ENCODE peak calls at places on chromosomes 5 and 9, in six cellular contexts. V, H, A, O, P and L are unnamed samples.

GRCh38 chr5:172852490-172853354 is 18.7 kb downstream of the ERGIC1 start:
- DNase-seq in P (no peak), H (peak), A (no peak), O (no peak), V (peak), L (no peak)

GRCh38 chr9:93254806-93255519 is 71.0 kb downstream of the WNK2 start:
- DNase-seq in P (no peak), O (no peak), A (no peak), V (no peak), H (no peak), L (peak)

GRCh38 chr9:93896093-93896492 is 59.1 kb downstream of the BARX1 start:
- DNase-seq in O (no peak), A (no peak), H (no peak), P (no peak), V (no peak), L (peak)

GRCh38 chr9:99822596-99823391 is 1.1 kb downstream of the NR4A3 start:
- DNase-seq in A (peak), O (no peak), H (peak), V (peak), P (peak), L (no peak)

GRCh38 chr5:173890195-173890951 is 2.2 kb downstream of the CPEB4 start:
- DNase-seq in H (no peak), V (peak), O (no peak), P (peak), A (no peak), L (peak)

GRCh38 chr5:14177651-14178050 is 34.5 kb downstream of the TRIO start:
- DNase-seq in V (peak), O (no peak), P (no peak), A (no peak), H (no peak), L (no peak)

GRCh38 chr5:57658009-57658408 is 175.4 kb upstream of the ACTBL2 start:
- DNase-seq in H (no peak), A (no peak), P (no peak), O (no peak), V (no peak), L (no peak)

GRCh38 chr9:2157277-2158105 is 142.3 kb downstream of the SMARCA2 start:
- DNase-seq in V (peak), H (peak), A (peak), O (no peak), P (peak), L (no peak)

GRCh38 chr5:169911448-169912212 is 68.7 kb downstream of the INSYN2B start:
- DNase-seq in V (no peak), H (no peak), P (no peak), A (no peak), O (no peak), L (no peak)

GRCh38 chr9:1429328-1429727 is 379.2 kb downstream of the DMRT2 start:
- DNase-seq in A (no peak), H (peak), P (no peak), O (peak), V (peak), L (no peak)

GRCh38 chr5:66138572-66139116 is 5.5 kb upstream of the SREK1 start:
- DNase-seq in P (no peak), H (no peak), O (no peak), A (no peak), V (no peak), L (no peak)

GRCh38 chr9:1434082-1434481 is 383.9 kb downstream of the DMRT2 start:
- DNase-seq in A (no peak), H (no peak), P (no peak), O (no peak), V (peak), L (no peak)

GRCh38 chr5:1184481-1184880 is 16.9 kb upstream of the SLC6A19 start:
- DNase-seq in H (no peak), A (no peak), P (no peak), O (no peak), V (no peak), L (no peak)

GRCh38 chr5:8908055-8908683 is 637.7 kb downstream of the SEMA5A start:
- DNase-seq in V (no peak), P (peak), O (peak), H (peak), A (no peak), L (no peak)

GRCh38 chr5:9112520-9113291 is 433.2 kb downstream of the SEMA5A start:
- DNase-seq in H (no peak), O (no peak), V (peak), P (no peak), A (no peak), L (no peak)

GRCh38 chr5:160263326-160263850 is 34.1 kb downstream of the FABP6 start:
- DNase-seq in V (no peak), A (no peak), H (no peak), P (no peak), O (no peak), L (no peak)
- H3K4me3 ChIP-seq in V (no peak), A (no peak), H (no peak), P (no peak), O (no peak), L (no peak)

DNA sequence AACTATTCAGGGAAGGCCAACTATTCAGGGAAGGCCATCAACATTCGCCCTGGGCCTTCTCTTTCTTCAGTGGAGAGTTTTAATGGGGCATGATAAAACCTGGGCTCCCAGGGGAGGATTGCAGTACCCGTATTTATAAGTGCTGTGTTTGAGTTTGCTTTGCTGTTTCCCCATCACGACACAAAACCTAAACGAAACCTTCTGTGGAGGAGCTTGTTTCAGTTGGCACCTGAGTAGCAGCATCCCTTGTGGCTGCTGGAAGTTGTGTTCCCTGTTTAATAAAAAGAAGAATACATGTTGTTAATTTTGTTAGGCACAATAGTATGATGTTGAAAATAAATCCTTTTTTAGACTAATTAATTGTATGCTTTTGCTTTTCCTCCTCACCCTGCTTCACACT is 8.3 kb downstream of the WDR31 start:
- DNase-seq in O (no peak), A (no peak), P (no peak), H (no peak), V (no peak), L (no peak)
- H3K4me3 ChIP-seq in O (no peak), A (no peak), P (no peak), H (no peak), V (no peak), L (no peak)

GRCh38 chr5:52802272-52803011 is 14.7 kb downstream of the ITGA1 start:
- DNase-seq in P (no peak), O (no peak), V (no peak), H (no peak), A (no peak), L (no peak)
- H3K4me3 ChIP-seq in P (peak), O (peak), V (peak), H (peak), A (no peak), L (peak)

GRCh38 chr9:70856411-70856810 is 265.0 kb downstream of the TRPM3 start:
- DNase-seq in V (no peak), H (no peak), P (no peak), A (no peak), O (no peak), L (no peak)

GRCh38 chr9:70861797-70862196 is 259.6 kb downstream of the TRPM3 start:
- DNase-seq in P (no peak), A (no peak), O (no peak), H (peak), V (no peak), L (no peak)

GRCh38 chr9:70865471-70865870 is 255.9 kb downstream of the TRPM3 start:
- DNase-seq in O (no peak), H (peak), P (no peak), V (no peak), A (no peak), L (no peak)

GRCh38 chr9:70861376-70861775 is 260.0 kb downstream of the TRPM3 start:
- DNase-seq in O (no peak), V (no peak), P (no peak), A (no peak), H (peak), L (no peak)

GRCh38 chr9:70859694-70860093 is 261.7 kb downstream of the TRPM3 start:
- DNase-seq in V (no peak), O (no peak), H (no peak), A (no peak), P (no peak), L (no peak)
- H3K4me3 ChIP-seq in V (no peak), O (no peak), H (no peak), A (no peak), P (no peak), L (no peak)

DNA sequence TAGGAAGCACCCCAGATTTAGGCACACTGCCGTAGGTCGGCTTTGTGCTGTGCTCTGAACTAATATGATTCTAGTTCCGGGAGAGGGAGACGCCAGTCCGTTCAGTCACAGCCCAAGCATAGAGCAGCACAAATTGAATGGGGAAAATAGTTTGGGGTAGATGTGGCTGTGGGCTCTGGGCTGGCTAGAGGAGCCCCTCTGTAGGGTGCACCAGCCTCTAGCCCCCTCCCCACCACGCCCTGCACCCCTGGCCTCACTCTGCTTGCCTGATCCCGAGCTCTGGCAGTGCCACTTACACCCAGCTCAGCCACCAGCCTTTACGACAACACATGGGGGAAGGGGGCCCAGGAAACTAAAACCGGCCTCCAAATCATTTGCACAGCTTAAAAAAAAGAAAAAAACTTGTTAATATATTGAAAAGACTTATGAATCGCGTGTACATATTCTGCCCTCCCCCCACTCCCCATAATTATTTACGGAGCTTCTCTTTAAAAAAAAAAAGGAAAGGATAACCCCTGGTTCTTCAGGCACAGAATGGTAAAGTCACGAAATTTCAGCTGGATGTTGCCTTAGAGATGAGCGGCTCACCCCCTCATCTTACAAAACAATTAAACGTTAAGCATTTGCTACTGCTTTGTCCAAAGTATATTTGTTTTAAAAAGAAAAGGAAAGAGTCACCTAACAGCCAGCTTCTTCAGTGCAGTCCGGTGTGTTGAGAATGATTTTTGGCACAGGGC is 3.4 kb downstream of the LMX1B start:
- DNase-seq in P (no peak), O (no peak), A (no peak), V (no peak), H (no peak), L (no peak)
- H3K4me3 ChIP-seq in P (no peak), O (no peak), A (no peak), V (no peak), H (no peak), L (no peak)

GRCh38 chr5:179819296-179820126 is 1.2 kb upstream of the SQSTM1 start:
- DNase-seq in V (peak), O (no peak), P (peak), A (peak), H (peak), L (peak)
- H3K4me3 ChIP-seq in V (peak), O (no peak), P (peak), A (no peak), H (no peak), L (peak)

GRCh38 chr9:31065691-31066090 is 1318.8 kb upstream of the ACO1 start:
- DNase-seq in H (no peak), V (no peak), P (no peak), O (no peak), A (no peak), L (no peak)
- H3K4me3 ChIP-seq in H (no peak), V (no peak), P (no peak), O (no peak), A (no peak), L (no peak)